ENCODE peak calls at places on chromosome 2, in ten cellular contexts. L, J, O, N, R, A, D, X, K and S are unnamed samples.

GRCh38 chr2:67437132-67437531 is 40.0 kb downstream of the ETAA1 start:
- DNase-seq in L (no peak), J (no peak), O (no peak), N (no peak), R (no peak), A (no peak), D (no peak), X (no peak), K (no peak), S (no peak)

GRCh38 chr2:196660264-196660663 is 20.7 kb downstream of the CCDC150 start:
- DNase-seq in L (peak), J (peak), O (no peak), N (no peak), R (no peak), A (no peak), D (no peak), X (no peak), K (no peak), S (no peak)

GRCh38 chr2:74548919-74549684 is 4.6 kb downstream of the LOXL3 start:
- DNase-seq in L (peak), J (peak), O (no peak), N (peak), R (peak), A (no peak), D (peak), X (peak), K (peak), S (no peak)

GRCh38 chr2:36351291-36352023 is 4.1 kb upstream of the CRIM1 start:
- DNase-seq in L (no peak), J (peak), O (no peak), N (no peak), R (no peak), A (no peak), D (no peak), X (no peak), K (no peak), S (no peak)

GRCh38 chr2:201881731-201882130 is 75.4 kb downstream of the CDK15 start:
- DNase-seq in L (no peak), J (no peak), O (no peak), N (no peak), R (no peak), A (no peak), D (no peak), X (no peak), K (no peak), S (no peak)

GRCh38 chr2:197911667-197912066 is 107.3 kb downstream of the PLCL1 start:
- DNase-seq in L (no peak), J (no peak), O (no peak), N (no peak), R (no peak), A (no peak), D (no peak), X (no peak), K (no peak), S (no peak)

GRCh38 chr2:18971628-18972027 is 382.3 kb upstream of the NT5C1B start:
- DNase-seq in L (peak), J (peak), O (no peak), N (no peak), R (no peak), A (no peak), D (no peak), X (no peak), K (no peak), S (no peak)

GRCh38 chr2:20282916-20283592 is 58.1 kb upstream of the SDC1 start:
- DNase-seq in L (peak), J (peak), O (no peak), N (peak), R (peak), A (no peak), D (peak), X (peak), K (peak), S (peak)

GRCh38 chr2:73651586-73652230 is 9.5 kb upstream of the NAT8 start:
- DNase-seq in L (no peak), J (no peak), O (no peak), N (no peak), R (no peak), A (peak), D (no peak), X (no peak), K (no peak), S (no peak)

DNA sequence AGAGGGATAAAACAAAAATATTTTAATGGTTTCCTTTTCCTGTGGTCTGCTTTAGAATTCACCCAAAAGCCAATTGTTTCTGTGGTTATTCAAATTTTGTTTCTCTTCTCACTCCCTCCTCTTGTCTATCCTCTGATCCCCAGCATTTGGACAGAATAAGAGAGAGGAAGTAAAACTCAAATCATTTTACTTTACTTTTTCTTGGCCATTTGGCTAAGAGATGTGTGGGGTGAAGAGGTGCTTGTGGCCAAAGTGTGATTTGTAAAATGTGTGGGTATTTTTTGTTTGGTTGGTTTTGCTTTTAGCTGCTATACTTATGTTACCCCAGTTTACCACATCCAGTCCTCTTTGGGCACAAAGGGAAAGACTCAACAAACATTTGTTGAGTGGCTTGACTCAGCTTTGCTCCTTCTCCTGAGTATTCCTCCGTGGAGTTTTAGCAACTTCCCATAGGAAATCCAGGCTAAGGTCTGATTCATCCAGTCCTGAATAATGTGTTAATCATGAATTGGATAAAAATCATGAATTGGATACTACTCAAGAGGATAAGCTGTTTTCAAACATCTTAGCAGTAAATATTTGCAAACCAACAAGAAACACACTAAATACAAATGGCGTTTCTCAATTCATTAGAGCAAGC is 109.1 kb upstream of the CYP1B1 start:
- DNase-seq in L (peak), J (peak), O (no peak), N (no peak), R (no peak), A (no peak), D (no peak), X (no peak), K (no peak), S (no peak)
- H3K4me3 ChIP-seq in L (no peak), J (no peak), O (no peak), N (no peak), R (no peak), A (no peak), D (no peak), X (no peak), K (no peak), S (no peak)

GRCh38 chr2:175999283-175999819 is 2.7 kb downstream of the LNPK start:
- DNase-seq in L (no peak), J (no peak), O (no peak), N (no peak), R (no peak), A (no peak), D (no peak), X (no peak), K (no peak), S (no peak)

GRCh38 chr2:176001903-176002683 is at the start of gene LNPK:
- DNase-seq in L (peak), J (peak), O (peak), N (peak), R (peak), A (peak), D (peak), X (peak), K (peak), S (peak)

GRCh38 chr2:176003958-176004357 is 1.9 kb upstream of the LNPK start:
- DNase-seq in L (no peak), J (no peak), O (no peak), N (no peak), R (no peak), A (no peak), D (no peak), X (no peak), K (no peak), S (no peak)

GRCh38 chr2:176002684-176003225 is 688 bp upstream of the LNPK start:
- DNase-seq in L (peak), J (peak), O (no peak), N (no peak), R (no peak), A (no peak), D (no peak), X (no peak), K (peak), S (no peak)

GRCh38 chr2:176001281-176001902 is 675 bp downstream of the LNPK start:
- DNase-seq in L (peak), J (peak), O (no peak), N (peak), R (peak), A (peak), D (peak), X (peak), K (peak), S (no peak)
- H3K4me3 ChIP-seq in L (peak), J (peak), O (peak), N (peak), R (peak), A (peak), D (peak), X (peak), K (peak), S (peak)

GRCh38 chr2:170742896-170743529 is 27.2 kb upstream of the ERICH2 start:
- DNase-seq in L (no peak), J (no peak), O (no peak), N (no peak), R (no peak), A (no peak), D (no peak), X (no peak), K (no peak), S (no peak)

GRCh38 chr2:170743530-170744239 is 26.5 kb upstream of the ERICH2 start:
- DNase-seq in L (no peak), J (no peak), O (no peak), N (no peak), R (no peak), A (no peak), D (no peak), X (no peak), K (no peak), S (no peak)

GRCh38 chr2:170742000-170742399 is 26.9 kb downstream of the SP5 start:
- DNase-seq in L (no peak), J (no peak), O (no peak), N (no peak), R (no peak), A (no peak), D (no peak), X (no peak), K (no peak), S (no peak)

GRCh38 chr2:170745263-170745662 is 24.9 kb upstream of the ERICH2 start:
- DNase-seq in L (no peak), J (no peak), O (no peak), N (no peak), R (no peak), A (no peak), D (no peak), X (no peak), K (no peak), S (no peak)

DNA sequence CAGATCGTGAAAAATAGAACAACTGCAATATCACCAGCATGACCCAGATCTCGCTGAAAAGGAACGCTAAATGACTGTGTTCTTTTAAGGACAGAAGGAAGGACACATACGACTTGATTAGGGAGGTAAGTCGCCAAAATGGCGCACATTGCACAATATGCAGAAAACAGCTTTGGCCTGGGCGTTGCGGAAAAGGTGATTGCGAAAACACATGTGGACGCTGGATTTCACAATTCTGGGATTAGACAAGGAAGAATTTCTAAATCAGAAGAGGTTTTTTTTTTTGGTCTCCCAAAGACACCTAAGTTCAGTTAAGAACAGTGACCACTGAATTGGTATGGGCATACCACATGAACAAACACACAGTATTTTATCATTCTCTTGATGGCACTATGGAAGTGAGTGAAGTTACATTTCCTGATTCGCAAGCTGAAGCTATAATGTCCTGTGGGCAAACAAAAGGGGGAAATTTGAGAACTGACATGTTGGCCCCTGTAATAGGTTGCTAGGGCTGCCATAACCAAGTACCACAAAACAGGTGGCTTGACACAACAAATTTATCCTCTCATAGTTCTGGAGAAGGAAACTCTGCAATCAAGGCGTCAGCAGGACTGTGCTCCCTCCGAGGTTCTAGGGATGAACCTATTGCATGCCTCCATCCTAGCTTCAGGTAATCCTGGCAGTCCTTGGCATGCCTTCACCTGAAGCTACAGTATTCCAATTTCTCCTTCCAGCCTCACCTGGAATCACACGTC is 25.8 kb upstream of the ERICH2 start:
- DNase-seq in L (no peak), J (peak), O (no peak), N (no peak), R (no peak), A (no peak), D (no peak), X (no peak), K (no peak), S (peak)
- H3K4me3 ChIP-seq in L (no peak), J (no peak), O (no peak), N (no peak), R (no peak), A (no peak), D (no peak), X (no peak), K (no peak), S (no peak)

GRCh38 chr2:212032032-212032431 is 506.6 kb downstream of the ERBB4 start:
- DNase-seq in L (peak), J (peak), O (no peak), N (no peak), R (no peak), A (no peak), D (no peak), X (no peak), K (no peak), S (no peak)
- H3K4me3 ChIP-seq in L (no peak), J (no peak), O (no peak), N (no peak), R (no peak), A (no peak), D (no peak), X (no peak), K (no peak), S (no peak)

GRCh38 chr2:238388794-238389193 is 37.9 kb upstream of the ASB1 start:
- DNase-seq in L (no peak), J (no peak), O (no peak), N (no peak), R (peak), A (no peak), D (no peak), X (no peak), K (no peak), S (no peak)
- H3K4me3 ChIP-seq in L (no peak), J (no peak), O (no peak), N (no peak), R (no peak), A (no peak), D (no peak), X (no peak), K (no peak), S (no peak)

GRCh38 chr2:118845005-118845842 is 2.2 kb downstream of the EN1 start:
- DNase-seq in L (no peak), J (no peak), O (no peak), N (no peak), R (no peak), A (no peak), D (no peak), X (no peak), K (no peak), S (no peak)

GRCh38 chr2:118847447-118848172 is at the start of gene EN1:
- DNase-seq in L (peak), J (no peak), O (no peak), N (no peak), R (no peak), A (no peak), D (no peak), X (no peak), K (peak), S (no peak)

GRCh38 chr2:118846667-118847446 is 591 bp downstream of the EN1 start:
- DNase-seq in L (no peak), J (no peak), O (no peak), N (no peak), R (no peak), A (no peak), D (no peak), X (no peak), K (no peak), S (no peak)

GRCh38 chr2:118844261-118845004 is 3.0 kb downstream of the EN1 start:
- DNase-seq in L (no peak), J (no peak), O (no peak), N (no peak), R (no peak), A (no peak), D (no peak), X (no peak), K (no peak), S (no peak)

DNA sequence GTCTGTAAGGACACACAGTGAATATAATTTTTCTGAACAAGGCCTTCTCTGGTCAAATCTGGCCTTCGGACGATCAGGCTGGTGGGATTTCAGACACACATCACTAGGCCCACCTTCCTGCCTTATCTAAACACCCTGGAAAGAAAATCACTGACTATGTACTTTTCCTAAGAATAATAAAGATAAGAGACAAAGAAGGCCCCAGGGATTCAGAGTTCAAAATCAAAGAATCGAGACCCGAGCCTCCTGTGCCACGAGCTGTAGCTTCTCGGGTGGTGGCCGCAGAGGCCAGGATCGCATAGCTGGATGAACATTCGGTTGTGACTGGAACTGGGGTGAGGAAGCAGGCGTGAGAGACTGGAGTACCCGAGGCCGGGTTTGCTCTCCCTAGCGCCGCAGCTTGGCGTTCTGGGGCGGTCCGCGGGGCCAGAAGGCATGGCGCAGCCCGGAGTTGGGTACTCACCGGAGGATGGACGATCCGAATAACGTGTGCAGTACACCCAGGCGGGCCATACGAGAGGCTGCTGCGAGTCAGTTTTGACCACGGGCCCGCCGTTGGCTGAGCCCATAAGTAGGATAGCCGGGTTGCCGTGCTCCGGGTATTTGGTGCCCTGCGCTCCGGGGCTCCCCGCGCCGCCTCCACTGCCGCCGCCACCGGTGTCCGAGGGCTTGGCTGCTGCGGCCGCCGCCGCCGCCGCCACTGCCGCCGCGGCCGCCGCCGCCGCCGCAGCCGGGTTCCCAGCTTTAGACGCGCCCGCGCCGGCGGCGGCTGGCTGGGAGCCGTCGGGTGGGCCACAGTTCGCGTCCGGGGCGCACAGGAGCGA is 1.4 kb downstream of the EN1 start:
- DNase-seq in L (no peak), J (no peak), O (no peak), N (no peak), R (no peak), A (no peak), D (no peak), X (no peak), K (no peak), S (no peak)
- H3K4me3 ChIP-seq in L (peak), J (peak), O (no peak), N (no peak), R (peak), A (no peak), D (no peak), X (no peak), K (peak), S (no peak)

GRCh38 chr2:3472296-3472695 is 47.0 kb downstream of the ADI1 start:
- DNase-seq in L (no peak), J (no peak), O (no peak), N (no peak), R (no peak), A (no peak), D (no peak), X (no peak), K (no peak), S (no peak)

GRCh38 chr2:3469486-3469885 is 49.8 kb downstream of the ADI1 start:
- DNase-seq in L (no peak), J (no peak), O (no peak), N (no peak), R (no peak), A (no peak), D (no peak), X (no peak), K (no peak), S (no peak)

GRCh38 chr2:3468296-3468988 is 50.9 kb downstream of the ADI1 start:
- DNase-seq in L (no peak), J (no peak), O (no peak), N (peak), R (no peak), A (no peak), D (no peak), X (no peak), K (no peak), S (no peak)

GRCh38 chr2:3470856-3471737 is 48.2 kb downstream of the ADI1 start:
- DNase-seq in L (no peak), J (peak), O (no peak), N (no peak), R (no peak), A (no peak), D (no peak), X (no peak), K (peak), S (no peak)

DNA sequence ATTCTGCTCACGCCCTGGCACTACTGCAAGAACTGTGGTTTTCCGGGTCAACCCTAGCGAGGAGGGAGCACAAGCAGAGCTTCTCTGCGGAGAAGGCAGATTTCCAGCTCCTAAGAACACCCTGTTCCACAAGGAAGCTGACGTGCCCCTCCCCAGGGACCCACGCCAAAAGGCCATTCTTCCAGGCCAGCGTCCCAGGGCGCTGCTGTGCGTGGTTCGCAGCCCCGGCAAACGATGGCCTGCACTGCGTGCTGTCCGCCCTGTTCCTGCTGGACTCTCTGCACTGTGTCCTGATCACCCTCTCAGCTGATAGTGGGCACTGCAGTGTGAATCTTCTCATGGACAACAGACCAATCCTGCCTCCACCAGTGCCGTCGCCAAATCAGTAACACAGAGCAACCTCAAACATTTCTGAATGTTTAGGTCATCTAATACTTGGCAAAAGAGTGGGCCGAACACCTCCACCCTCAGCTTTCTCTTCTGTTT is 49.1 kb downstream of the ADI1 start:
- DNase-seq in L (peak), J (peak), O (no peak), N (no peak), R (peak), A (no peak), D (peak), X (peak), K (peak), S (peak)
- H3K4me3 ChIP-seq in L (no peak), J (no peak), O (no peak), N (no peak), R (no peak), A (no peak), D (no peak), X (no peak), K (peak), S (no peak)